ENCODE peak calls at places on chromosomes 1 and 21, in six cellular contexts. K is H1, O is HepG2, B is A549, H is ovary, P is tibial nerve. J is an unnamed sample.

GRCh38 chr1:151221616-151222015 is 23.3 kb downstream of the PIP5K1A start:
- DNase-seq in B (no peak), K (no peak), O (no peak), H (no peak), P (no peak), J (no peak)

GRCh38 chr1:178664278-178664677 is 60.8 kb upstream of the RALGPS2 start:
- DNase-seq in O (no peak), P (no peak), H (no peak), K (no peak), B (no peak), J (peak; percentile 14)

GRCh38 chr1:32742132-32742947 is 39.8 kb upstream of the SYNC start:
- DNase-seq in B (no peak), O (peak; percentile 48), K (peak; percentile 76), H (peak; percentile 49), P (no peak), J (peak; percentile 42)

GRCh38 chr1:53405737-53406136 is 53.5 kb upstream of the DMRTB1 start:
- DNase-seq in K (no peak), P (no peak), B (no peak), O (no peak), H (no peak), J (no peak)

GRCh38 chr1:939511-940107 is 15.9 kb downstream of the SAMD11 start:
- DNase-seq in K (no peak), P (no peak), O (no peak), H (no peak), B (no peak), J (no peak)

GRCh38 chr1:82110366-82111254 is 309.9 kb downstream of the ADGRL2 start:
- DNase-seq in P (no peak), K (no peak), H (no peak), B (no peak), O (no peak), J (no peak)

GRCh38 chr1:31725777-31726535 is 22.1 kb upstream of the COL16A1 start:
- DNase-seq in B (no peak), K (no peak), H (no peak), O (no peak), P (no peak), J (peak; percentile 66)

GRCh38 chr1:30300669-30301068 is 422.7 kb downstream of the MATN1 start:
- DNase-seq in O (no peak), B (no peak), P (no peak), H (no peak), K (peak; percentile 24), J (no peak)

GRCh38 chr1:231416896-231417295 is 5.2 kb downstream of the EGLN1 start:
- DNase-seq in K (no peak), B (no peak), H (no peak), P (no peak), O (no peak), J (no peak)

GRCh38 chr1:212689758-212690540 is 9.7 kb downstream of the BATF3 start:
- DNase-seq in H (no peak), B (no peak), O (no peak), P (no peak), K (no peak), J (no peak)

GRCh38 chr1:76336951-76337371 is 262.4 kb downstream of the ST6GALNAC3 start:
- DNase-seq in B (no peak), O (no peak), H (peak; percentile 54), K (no peak), P (peak; percentile 49), J (peak; percentile 8)

GRCh38 chr1:80633947-80634710 is 1166.6 kb upstream of the ADGRL2 start:
- DNase-seq in K (no peak), B (no peak), P (no peak), O (no peak), H (no peak), J (no peak)

GRCh38 chr1:170162385-170163226 is 16.8 kb downstream of the NTMT2 start:
- DNase-seq in H (peak; percentile 19), K (no peak), B (no peak), P (peak; percentile 13), O (peak; percentile 9), J (no peak)

GRCh38 chr1:78095618-78096416 is 50.1 kb downstream of the GIPC2 start:
- DNase-seq in B (no peak), P (no peak), K (no peak), O (no peak), H (no peak), J (no peak)

GRCh38 chr1:183609313-183609712 is 19.1 kb upstream of the NCF2 start:
- DNase-seq in H (peak; percentile 69), K (no peak), P (peak; percentile 68), B (peak; percentile 21), O (peak; percentile 43), J (peak; percentile 39)

GRCh38 chr1:203507227-203507626 is 13.3 kb downstream of the OPTC start:
- DNase-seq in O (no peak), B (no peak), K (no peak), P (no peak), H (peak; percentile 62), J (peak; percentile 15)

GRCh38 chr1:65149753-65150463 is 1.9 kb downstream of the AK4 start:
- DNase-seq in B (no peak), P (no peak), H (no peak), K (no peak), O (no peak), J (no peak)

GRCh38 chr1:158329807-158330206 is 1.5 kb downstream of the CD1B start:
- DNase-seq in K (no peak), B (peak; percentile 4), P (no peak), O (no peak), H (no peak), J (no peak)

GRCh38 chr1:46180082-46180616 is 3.9 kb upstream of the P3R3URF start:
- DNase-seq in H (no peak), O (peak; percentile 36), P (no peak), B (no peak), K (peak; percentile 76), J (peak; percentile 92)

GRCh38 chr1:150613061-150613920 is 16.1 kb downstream of the ENSA start:
- DNase-seq in K (no peak), O (peak; percentile 79), P (no peak), B (peak; percentile 66), H (no peak), J (peak; percentile 69)

GRCh38 chr1:183180213-183180612 is 5.9 kb upstream of the LAMC2 start:
- DNase-seq in K (no peak), H (peak; percentile 46), P (no peak), O (no peak), B (peak; percentile 65), J (peak; percentile 40)

GRCh38 chr1:11980676-11980972 is 380 bp downstream of the MFN2 start:
- DNase-seq in P (no peak), O (no peak), H (no peak), B (peak; percentile 26), K (no peak), J (no peak)

GRCh38 chr1:31297273-31298247 is 728 bp downstream of the ZCCHC17 start:
- DNase-seq in O (peak; percentile 2), B (no peak), P (no peak), H (no peak), K (no peak), J (no peak)

GRCh38 chr21:34552324-34553198 is 40.6 kb upstream of the KCNE1 start:
- DNase-seq in K (no peak), B (no peak), H (no peak), O (no peak), P (no peak), J (no peak)

GRCh38 chr1:115198938-115199337 is 109.6 kb upstream of the TSPAN2 start:
- DNase-seq in K (no peak), P (no peak), O (no peak), B (no peak), H (no peak), J (no peak)

GRCh38 chr1:154546264-154547043 is 12.0 kb downstream of the UBE2Q1 start:
- DNase-seq in O (peak; percentile 72), B (peak; percentile 90), P (no peak), H (peak; percentile 46), K (peak; percentile 73), J (peak; percentile 51)

GRCh38 chr1:65825736-65826135 is 33.0 kb downstream of the PDE4B start:
- DNase-seq in B (no peak), O (no peak), P (no peak), H (no peak), K (no peak), J (no peak)

GRCh38 chr1:234853906-234854647 is 244.1 kb upstream of the IRF2BP2 start:
- DNase-seq in P (no peak), K (no peak), O (no peak), B (no peak), H (no peak), J (no peak)
- TF ChIP-seq EP300 in P (no peak), K (no peak), O (no peak), B (no peak), H (no peak), J (no peak)

DNA sequence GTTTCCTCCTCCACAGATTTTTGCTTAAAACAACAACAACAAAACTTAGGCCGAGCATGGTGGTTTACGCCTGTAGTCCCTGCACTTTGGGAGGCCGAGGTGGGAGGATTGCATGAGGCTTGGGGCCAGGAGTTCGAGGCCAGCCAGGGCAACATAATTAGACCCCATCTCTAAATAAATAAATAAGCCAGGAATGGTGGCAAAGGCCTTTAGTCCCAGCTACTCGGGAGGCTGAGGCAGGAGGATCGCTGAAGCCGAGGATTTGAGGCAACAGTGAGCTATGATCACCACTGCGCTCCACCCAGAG is 1.3 kb upstream of the HP1BP3 start:
- DNase-seq in H (no peak), O (no peak), P (no peak), K (no peak), B (no peak), J (no peak)
- TF ChIP-seq EP300 in H (no peak), O (no peak), P (no peak), K (no peak), B (no peak), J (no peak)

GRCh38 chr1:21937372-21938121 is 437 bp upstream of the HSPG2 start:
- DNase-seq in K (peak; percentile 88), H (peak; percentile 88), P (peak; percentile 78), O (peak; percentile 72), B (no peak), J (peak; percentile 81)
- TF ChIP-seq EP300 in K (peak; percentile 72), H (no peak), P (peak; percentile 60), O (no peak), B (no peak), J (no peak)

GRCh38 chr1:68917456-68917855 is 420.6 kb upstream of the DEPDC1 start:
- DNase-seq in H (no peak), P (no peak), B (no peak), K (no peak), O (no peak), J (no peak)

GRCh38 chr1:68919070-68919469 is 422.2 kb upstream of the DEPDC1 start:
- DNase-seq in O (no peak), H (no peak), P (no peak), K (no peak), B (no peak), J (no peak)

GRCh38 chr1:68918563-68918962 is 421.7 kb upstream of the DEPDC1 start:
- DNase-seq in O (no peak), B (no peak), K (no peak), H (no peak), P (no peak), J (no peak)

DNA sequence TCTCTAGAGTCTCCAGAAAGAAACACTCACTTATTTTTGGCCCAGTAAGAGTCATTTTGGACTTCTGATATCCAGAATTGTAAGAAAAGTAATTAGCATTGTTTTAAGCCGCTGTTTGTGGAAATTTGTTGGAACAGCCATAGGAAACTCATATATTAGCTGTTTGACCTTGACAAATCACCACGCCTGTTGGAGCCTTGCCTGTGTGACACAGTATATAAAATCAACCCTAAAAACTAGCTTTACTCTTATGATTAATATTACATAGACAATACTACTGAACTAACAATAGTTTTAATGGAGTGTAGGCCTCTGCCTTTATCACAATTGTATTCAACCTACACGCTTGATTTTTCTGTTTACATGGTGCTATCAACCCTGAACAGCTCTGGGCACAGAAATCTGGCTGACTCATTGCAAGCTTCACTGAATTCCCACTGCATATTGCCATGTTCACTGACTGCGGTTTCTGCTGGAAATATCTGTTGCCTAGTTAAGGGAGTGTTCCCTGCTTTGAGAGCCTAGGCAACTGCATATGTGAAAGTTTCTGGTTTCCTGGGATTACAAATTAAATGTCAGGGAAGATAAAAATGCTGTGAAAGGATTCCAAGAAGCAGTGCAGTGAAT is 419.5 kb upstream of the DEPDC1 start:
- DNase-seq in H (peak; percentile 24), P (no peak), B (no peak), K (no peak), O (no peak), J (no peak)
- TF ChIP-seq EP300 in H (no peak), P (no peak), B (no peak), K (no peak), O (no peak), J (no peak)

J was measured in transverse colon.